ENCODE peak calls at places on chromosomes 1 and 21, in ten cellular contexts. X is activated CD4-positive, alpha-beta T cell treated with anti-CD3 and anti-CD28 coated beads, Interleukin-2, amount 50 U/mL, for 24 hours; P is NCI-H345; J is Calu3; M is cardiac muscle cell; U is pons; W is stimulated activated CD4-positive, alpha-beta T cell treated with anti-CD3 and anti-CD28 coated beads, TNF-alpha, amount 100 ng/mL, for 24 hours; T is activated naive CD4-positive, alpha-beta T cell; E is amniotic epithelial cell; A is NK-92 treated with Interleukin-12 subunit alpha and Interleukin-12 subunit beta, amount 100 ng/mL, for 24 hours. B is an unnamed sample.
A peak's percentile ranks its signal among the peaks of the same experiment; 100 is the strongest.

GRCh38 chr1:6125366-6125765 is 54.8 kb downstream of the CHD5 start:
- DNase-seq in U (no peak), A (no peak), X (no peak), P (no peak), W (no peak), M (no peak), E (no peak), J (no peak), T (no peak), B (no peak)

GRCh38 chr1:8980656-8981055 is 35.0 kb downstream of the CA6 start:
- DNase-seq in X (no peak), P (no peak), U (no peak), J (no peak), E (no peak), M (no peak), T (no peak), A (no peak), W (no peak), B (no peak)

GRCh38 chr1:221715321-221716169 is 26.3 kb downstream of the DUSP10 start:
- DNase-seq in J (no peak), X (no peak), A (no peak), W (no peak), E (no peak), M (no peak), U (no peak), T (no peak), P (peak; percentile 78), B (no peak)

GRCh38 chr21:45381865-45382697 is 22.9 kb upstream of the COL18A1 start:
- DNase-seq in M (no peak), T (no peak), J (no peak), W (no peak), X (no peak), P (no peak), U (no peak), A (no peak), E (no peak), B (no peak)

GRCh38 chr1:42904437-42904836 is 54.2 kb downstream of the SLC2A1 start:
- DNase-seq in M (no peak), U (no peak), W (no peak), X (no peak), T (no peak), E (no peak), J (no peak), P (no peak), A (no peak), B (no peak)

GRCh38 chr1:64790965-64791487 is 46.2 kb downstream of the RAVER2 start:
- DNase-seq in T (no peak), A (no peak), W (no peak), P (no peak), J (no peak), U (no peak), X (no peak), M (no peak), E (no peak), B (peak; percentile 1)

GRCh38 chr1:27650527-27651175 is 15.7 kb upstream of the FGR start:
- DNase-seq in T (no peak), M (peak; percentile 58), E (peak; percentile 39), J (no peak), A (no peak), U (no peak), W (no peak), P (peak; percentile 80), X (no peak), B (no peak)

GRCh38 chr1:7565099-7565750 is 205.9 kb upstream of the VAMP3 start:
- DNase-seq in W (no peak), P (no peak), X (no peak), M (no peak), A (no peak), T (no peak), E (no peak), U (no peak), J (no peak), B (no peak)

GRCh38 chr1:226064816-226065248 is 2.3 kb downstream of the H3-3A start:
- DNase-seq in W (no peak), A (no peak), E (peak; percentile 66), P (peak; percentile 24), X (no peak), T (no peak), U (peak; percentile 84), M (peak; percentile 58), J (peak; percentile 54), B (peak; percentile 41)

GRCh38 chr1:163337631-163338030 is 15.9 kb downstream of the NUF2 start:
- DNase-seq in T (no peak), J (no peak), W (no peak), X (no peak), U (no peak), A (no peak), M (no peak), P (no peak), E (peak; percentile 74), B (no peak)

GRCh38 chr1:195754297-195754696 is 853.9 kb downstream of the KCNT2 start:
- DNase-seq in T (no peak), U (no peak), P (no peak), M (no peak), J (no peak), W (no peak), X (no peak), E (peak; percentile 67), A (no peak), B (no peak)

GRCh38 chr1:206930210-206930798 is 8.6 kb upstream of the FCMR start:
- DNase-seq in J (no peak), U (peak; percentile 60), W (no peak), M (no peak), P (no peak), T (no peak), X (no peak), A (no peak), E (no peak), B (no peak)

GRCh38 chr1:228811655-228812315 is 76.5 kb downstream of the RHOU start:
- DNase-seq in P (no peak), W (no peak), T (no peak), X (no peak), U (no peak), J (no peak), M (no peak), A (no peak), E (no peak), B (no peak)

GRCh38 chr1:228463559-228464455 is 23.4 kb upstream of the RNF187 start:
- DNase-seq in T (no peak), P (peak; percentile 9), U (no peak), A (peak; percentile 92), W (no peak), E (peak; percentile 20), M (no peak), J (peak; percentile 34), X (peak; percentile 16), B (peak; percentile 77)

GRCh38 chr1:145690587-145691558 is 16.3 kb downstream of the PDZK1 start:
- DNase-seq in P (no peak), J (peak; percentile 34), T (no peak), U (peak; percentile 35), M (no peak), A (peak; percentile 35), X (no peak), W (no peak), E (peak; percentile 64), B (no peak)

GRCh38 chr1:168227620-168228019 is 1.8 kb downstream of the SFT2D2 start:
- DNase-seq in W (no peak), T (no peak), M (no peak), U (peak; percentile 42), E (peak; percentile 61), X (no peak), A (no peak), J (no peak), P (no peak), B (no peak)

GRCh38 chr1:106879538-106879937 is 176.9 kb upstream of the PRMT6 start:
- DNase-seq in X (no peak), E (no peak), A (no peak), J (peak; percentile 25), P (peak; percentile 47), W (no peak), T (no peak), U (peak; percentile 20), M (peak; percentile 15), B (no peak)

GRCh38 chr1:197924516-197925123 is 7.4 kb downstream of the LHX9 start:
- DNase-seq in M (peak; percentile 62), A (no peak), J (peak; percentile 60), X (no peak), T (no peak), U (peak; percentile 50), P (peak; percentile 43), W (no peak), E (peak; percentile 43), B (peak; percentile 65)

B was measured in A549.